ENCODE peak calls at places on chromosome 16, in six cellular contexts. P is effector memory CD4-positive, alpha-beta T cell; F is heart left ventricle; J is pancreas; T is CD8-positive, alpha-beta T cell; L is heart right ventricle. X is an unnamed sample.

GRCh38 chr16:1367486-1368174 is 15.9 kb downstream of the GNPTG start:
- DNase-seq in P (no peak), F (no peak), J (no peak), T (no peak), L (no peak), X (no peak)

GRCh38 chr16:77406680-77407079 is 28.2 kb downstream of the ADAMTS18 start:
- DNase-seq in P (no peak), F (no peak), J (no peak), T (no peak), L (no peak), X (no peak)

GRCh38 chr16:16992986-16993783 is 477.6 kb downstream of the XYLT1 start:
- DNase-seq in P (no peak), F (no peak), J (no peak), T (no peak), L (no peak), X (no peak)

GRCh38 chr16:53780051-53780450 is 76.1 kb downstream of the FTO start:
- DNase-seq in P (no peak), F (no peak), J (no peak), T (no peak), L (no peak), X (no peak)

GRCh38 chr16:66845791-66846221 is 1.6 kb downstream of the CA7 start:
- DNase-seq in P (no peak), F (no peak), J (no peak), T (no peak), L (no peak), X (no peak)

GRCh38 chr16:50079741-50080140 is 14.0 kb downstream of the HEATR3 start:
- DNase-seq in P (no peak), F (no peak), J (no peak), T (no peak), L (no peak), X (no peak)

GRCh38 chr16:66361604-66362135 is 4.8 kb upstream of the CDH5 start:
- DNase-seq in P (no peak), F (no peak), J (no peak), T (no peak), L (no peak), X (no peak)

GRCh38 chr16:80614908-80615696 is 74.3 kb downstream of the DYNLRB2 start:
- DNase-seq in P (no peak), F (no peak), J (no peak), T (no peak), L (no peak), X (no peak)

GRCh38 chr16:83955218-83956130 is 2.4 kb downstream of the OSGIN1 start:
- DNase-seq in P (no peak), F (no peak), J (no peak), T (no peak), L (peak; percentile 37), X (no peak)

GRCh38 chr16:31568577-31569359 is 41.1 kb downstream of the AHSP start:
- DNase-seq in P (no peak), F (peak; percentile 23), J (peak; percentile 10), T (no peak), L (no peak), X (no peak)

GRCh38 chr16:61413026-61413425 is 623.2 kb downstream of the CDH8 start:
- DNase-seq in P (no peak), F (no peak), J (no peak), T (no peak), L (no peak), X (no peak)

GRCh38 chr16:14606102-14606501 is 24.0 kb downstream of the PARN start:
- DNase-seq in P (no peak), F (no peak), J (no peak), T (no peak), L (no peak), X (no peak)

GRCh38 chr16:50136399-50136798 is 16.7 kb upstream of the TENT4B start:
- DNase-seq in P (no peak), F (no peak), J (no peak), T (no peak), L (no peak), X (no peak)

GRCh38 chr16:4699030-4699556 is 5.7 kb downstream of the NUDT16L1 start:
- DNase-seq in P (no peak), F (no peak), J (no peak), T (no peak), L (no peak), X (no peak)

GRCh38 chr16:85165781-85166180 is 53.5 kb upstream of the CIBAR2 start:
- DNase-seq in P (no peak), F (peak; percentile 3), J (no peak), T (no peak), L (no peak), X (no peak)

GRCh38 chr16:89023151-89023551 is 46.1 kb upstream of the CBFA2T3 start:
- DNase-seq in P (no peak), F (no peak), J (no peak), T (no peak), L (no peak), X (peak; percentile 43)

GRCh38 chr16:29745126-29745852 is 501 bp downstream of the C16orf54 start:
- DNase-seq in P (peak; percentile 24), F (no peak), J (no peak), T (peak; percentile 31), L (no peak), X (peak; percentile 46)

GRCh38 chr16:9033125-9033830 is 58.2 kb upstream of the HAPSTR1 start:
- DNase-seq in P (no peak), F (peak; percentile 51), J (peak; percentile 28), T (no peak), L (no peak), X (no peak)

GRCh38 chr16:5412721-5413120 is 315.1 kb upstream of the EEF2KMT start:
- DNase-seq in P (no peak), F (no peak), J (no peak), T (no peak), L (no peak), X (no peak)

GRCh38 chr16:67919618-67920210 is 11.9 kb downstream of the CTRL start:
- DNase-seq in P (no peak), F (no peak), J (no peak), T (no peak), L (no peak), X (no peak)

GRCh38 chr16:67914758-67915622 is 16.7 kb downstream of the CTRL start:
- DNase-seq in P (no peak), F (no peak), J (no peak), T (no peak), L (no peak), X (no peak)

GRCh38 chr16:67915831-67916723 is 15.6 kb downstream of the CTRL start:
- DNase-seq in P (no peak), F (peak; percentile 48), J (peak; percentile 63), T (no peak), L (no peak), X (no peak)

GRCh38 chr16:67917140-67917851 is 14.4 kb downstream of the CTRL start:
- DNase-seq in P (no peak), F (peak; percentile 85), J (no peak), T (no peak), L (peak; percentile 65), X (no peak)

DNA sequence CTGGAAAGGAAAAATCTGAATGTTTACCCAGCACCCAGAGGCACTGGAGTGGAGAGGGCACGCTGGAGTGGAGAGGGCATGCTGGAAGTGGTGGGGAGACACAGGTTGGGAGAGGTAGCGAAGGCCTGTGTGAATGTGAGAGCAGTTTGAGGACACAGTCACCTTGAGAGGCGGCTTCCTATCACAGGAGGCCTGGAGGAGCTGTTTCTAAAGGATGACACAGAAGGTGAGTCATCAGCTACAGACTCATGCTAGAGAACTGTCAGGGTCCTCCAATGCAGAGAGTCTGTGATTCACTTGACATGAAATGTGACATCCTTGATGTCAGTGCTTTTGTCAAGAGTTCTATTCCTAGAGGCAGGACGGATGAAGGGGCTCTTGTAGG is 13.8 kb downstream of the CTRL start:
- DNase-seq in P (no peak), F (no peak), J (no peak), T (no peak), L (no peak), X (no peak)
- H3K27ac ChIP-seq in P (no peak overlapping the region), F (peak overlapping the region; percentile 31), J (no peak overlapping the region), T (no peak overlapping the region), L (peak overlapping the region; percentile 83), X (no peak overlapping the region)

GRCh38 chr16:11152205-11152604 is 103.8 kb downstream of the SOCS1 start:
- DNase-seq in P (no peak), F (no peak), J (no peak), T (no peak), L (no peak), X (no peak)
- H3K4me3 ChIP-seq in P (no peak overlapping the region), F (no peak overlapping the region), J (no peak overlapping the region), T (no peak overlapping the region), L (no peak overlapping the region), X (no peak overlapping the region)

GRCh38 chr16:82627811-82628339 is 1.1 kb downstream of the CDH13 start:
- DNase-seq in P (no peak), F (peak; percentile 51), J (no peak), T (no peak), L (peak; percentile 33), X (peak; percentile 63)

GRCh38 chr16:82630688-82631087 is 3.9 kb downstream of the CDH13 start:
- DNase-seq in P (no peak), F (no peak), J (no peak), T (no peak), L (no peak), X (no peak)

GRCh38 chr16:82630219-82630618 is 3.5 kb downstream of the CDH13 start:
- DNase-seq in P (no peak), F (no peak), J (no peak), T (no peak), L (no peak), X (no peak)

GRCh38 chr16:82629441-82630027 is 2.8 kb downstream of the CDH13 start:
- DNase-seq in P (no peak), F (no peak), J (no peak), T (no peak), L (no peak), X (no peak)

DNA sequence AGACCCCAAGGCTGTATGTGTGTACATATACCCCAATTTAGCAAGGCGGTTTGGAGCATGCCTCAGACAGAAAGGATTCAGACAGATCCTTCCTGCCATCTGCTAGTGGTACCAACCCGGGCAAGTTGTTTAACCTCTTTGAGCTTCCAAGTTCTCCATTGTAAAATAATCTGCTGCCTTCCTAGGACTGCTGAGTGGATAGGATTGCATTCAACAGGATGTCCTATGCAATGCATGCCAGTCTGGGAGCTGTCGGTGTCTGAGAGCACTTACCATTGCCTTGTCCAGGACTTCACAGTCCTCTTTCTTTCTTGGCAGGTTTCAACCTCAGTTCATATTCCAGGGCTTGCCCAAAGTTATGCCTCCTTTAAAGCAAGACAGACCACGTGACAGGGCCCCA is 2.0 kb downstream of the CDH13 start:
- DNase-seq in P (no peak), F (no peak), J (no peak), T (no peak), L (no peak), X (no peak)
- H3K4me1 ChIP-seq in P (peaks cover 10% of the 10 kb centered on the region), F (peaks cover 21% of the 10 kb centered on the region), J (no peaks in the 10 kb centered on the region), T (no peaks in the 10 kb centered on the region), L (peaks cover 48% of the 10 kb centered on the region), X (peaks cover 4% of the 10 kb centered on the region)

DNA sequence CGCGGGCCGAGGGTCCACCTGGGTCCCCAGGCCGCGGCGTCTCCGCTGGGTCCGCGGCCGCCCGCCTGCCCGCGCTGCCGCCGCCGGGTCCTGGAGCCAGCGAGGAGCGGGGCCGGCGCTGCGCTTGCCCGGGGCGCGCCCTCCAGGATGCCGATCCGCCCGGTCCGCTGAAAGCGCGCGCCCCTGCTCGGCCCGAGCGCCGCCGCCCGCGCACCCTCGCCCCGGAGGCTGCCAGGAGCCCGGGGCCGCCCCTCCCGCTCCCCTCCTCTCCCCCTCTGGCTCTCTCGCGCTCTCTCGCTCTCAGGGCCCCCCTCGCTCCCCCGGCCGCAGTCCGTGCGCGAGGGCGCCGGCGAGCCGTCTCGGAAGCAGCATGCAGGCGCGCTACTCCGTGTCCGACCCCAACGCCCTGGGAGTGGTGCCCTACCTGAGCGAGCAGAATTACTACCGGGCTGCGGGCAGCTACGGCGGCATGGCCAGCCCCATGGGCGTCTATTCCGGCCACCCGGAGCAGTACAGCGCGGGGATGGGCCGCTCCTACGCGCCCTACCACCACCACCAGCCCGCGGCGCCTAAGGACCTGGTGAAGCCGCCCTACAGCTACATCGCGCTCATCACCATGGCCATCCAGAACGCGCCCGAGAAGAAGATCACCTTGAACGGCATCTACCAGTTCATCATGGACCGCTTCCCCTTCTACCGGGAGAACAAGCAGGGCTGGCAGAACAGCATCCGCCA is 504 bp downstream of the FOXC2 start:
- DNase-seq in P (no peak), F (no peak), J (no peak), T (no peak), L (no peak), X (peak; percentile 61)
- H3K27ac ChIP-seq in P (no peak overlapping the region), F (peak overlapping the region; percentile 78), J (no peak overlapping the region), T (no peak overlapping the region), L (peak overlapping the region; percentile 80), X (peak overlapping the region; percentile 88)

X was measured in aorta.